ENCODE peak calls at places on chromosomes 11 and 22, in four cellular contexts. H is upper lobe of left lung, Q is HCT116, U is H1. X is an unnamed sample.

GRCh38 chr11:10385696-10386095 is 69.4 kb upstream of the AMPD3 start:
- DNase-seq in H (no peak), Q (no peak), U (peak), X (peak)

GRCh38 chr11:126815111-126815510 is 185.5 kb downstream of the KIRREL3 start:
- DNase-seq in H (no peak), Q (no peak), U (no peak), X (peak)

GRCh38 chr22:49365191-49365837 is 462.4 kb downstream of the BRD1 start:
- DNase-seq in H (no peak), Q (no peak), U (no peak), X (no peak)

GRCh38 chr11:64823568-64824119 is 13.3 kb upstream of the MEN1 start:
- DNase-seq in H (no peak), Q (no peak), U (no peak), X (no peak)

GRCh38 chr22:50171965-50172421 is 1.5 kb downstream of the PANX2 start:
- DNase-seq in H (no peak), Q (no peak), U (no peak), X (no peak)

GRCh38 chr22:25953919-25954318 is 211.9 kb downstream of the MYO18B start:
- DNase-seq in H (no peak), Q (no peak), U (no peak), X (no peak)

GRCh38 chr11:95372097-95372656 is 141.2 kb upstream of the SESN3 start:
- DNase-seq in H (no peak), Q (no peak), U (no peak), X (no peak)

GRCh38 chr11:115776916-115777315 is 272.7 kb upstream of the CADM1 start:
- DNase-seq in H (no peak), Q (no peak), U (no peak), X (no peak)

GRCh38 chr11:77470504-77470903 is 3.4 kb downstream of the PAK1 start:
- DNase-seq in H (no peak), Q (no peak), U (no peak), X (no peak)

GRCh38 chr11:92880391-92880790 is 89.1 kb upstream of the MTNR1B start:
- DNase-seq in H (no peak), Q (no peak), U (no peak), X (no peak)

GRCh38 chr22:27965547-27965946 is 46.5 kb upstream of the PITPNB start:
- DNase-seq in H (no peak), Q (no peak), U (no peak), X (no peak)

GRCh38 chr11:19565639-19566038 is 147.0 kb upstream of the NAV2 start:
- DNase-seq in H (no peak), Q (no peak), U (no peak), X (no peak)

GRCh38 chr11:86157797-86158378 is 86.7 kb upstream of the EED start:
- DNase-seq in H (no peak), Q (no peak), U (no peak), X (no peak)

GRCh38 chr11:129410561-129410960 is 34.9 kb downstream of the BARX2 start:
- DNase-seq in H (no peak), Q (no peak), U (no peak), X (no peak)
- TF ChIP-seq CTCF in H (no peak), Q (no peak), U (peak), X (no peak)

GRCh38 chr11:2656859-2657258 is 42.9 kb downstream of the KCNQ1OT1 start:
- DNase-seq in H (no peak), Q (no peak), U (no peak), X (no peak)

GRCh38 chr11:2652857-2653643 is 46.7 kb downstream of the KCNQ1OT1 start:
- DNase-seq in H (no peak), Q (no peak), U (no peak), X (no peak)

GRCh38 chr11:2655834-2656622 is 43.8 kb downstream of the KCNQ1OT1 start:
- DNase-seq in H (no peak), Q (no peak), U (no peak), X (no peak)

GRCh38 chr11:2653930-2654739 is 45.7 kb downstream of the KCNQ1OT1 start:
- DNase-seq in H (no peak), Q (no peak), U (no peak), X (no peak)

DNA sequence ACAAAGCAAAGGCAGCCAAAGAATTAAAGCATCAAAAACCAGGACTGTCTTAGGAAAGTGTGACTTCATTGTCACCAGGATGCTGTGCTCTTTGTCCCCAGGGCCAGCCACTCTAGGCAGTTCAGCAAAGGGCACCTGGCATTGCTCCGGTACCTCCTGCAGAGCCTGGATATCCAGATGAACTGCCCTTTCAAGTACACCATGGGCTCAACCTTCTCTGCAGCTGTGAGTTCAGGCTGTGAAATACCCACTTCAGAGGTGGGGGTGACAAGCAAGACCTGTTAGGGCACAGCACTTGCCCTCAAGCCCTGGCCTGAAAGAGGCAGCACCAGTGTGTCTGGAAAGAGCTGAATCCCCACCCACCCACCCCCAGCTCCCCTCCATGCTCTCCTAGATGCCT is 44.5 kb downstream of the KCNQ1OT1 start:
- DNase-seq in H (no peak), Q (no peak), U (no peak), X (no peak)
- TF ChIP-seq POLR2A in H (no peak), Q (no peak), U (no peak), X (no peak)

GRCh38 chr22:30306629-30307016 is 17.3 kb upstream of the CASTOR1 start:
- DNase-seq in H (no peak), Q (no peak), U (no peak), X (no peak)

GRCh38 chr22:30305906-30306628 is 16.8 kb upstream of the CASTOR1 start:
- DNase-seq in H (no peak), Q (no peak), U (no peak), X (no peak)

GRCh38 chr22:30302810-30303138 is 13.5 kb upstream of the CASTOR1 start:
- DNase-seq in H (no peak), Q (no peak), U (no peak), X (no peak)

GRCh38 chr22:30305519-30305905 is 16.2 kb upstream of the CASTOR1 start:
- DNase-seq in H (peak), Q (no peak), U (no peak), X (peak)

GRCh38 chr22:30304495-30305244 is 15.4 kb upstream of the CASTOR1 start:
- DNase-seq in H (peak), Q (no peak), U (no peak), X (no peak)
- H3K4me3 ChIP-seq in H (no peak), Q (no peak), U (no peak), X (no peak)

DNA sequence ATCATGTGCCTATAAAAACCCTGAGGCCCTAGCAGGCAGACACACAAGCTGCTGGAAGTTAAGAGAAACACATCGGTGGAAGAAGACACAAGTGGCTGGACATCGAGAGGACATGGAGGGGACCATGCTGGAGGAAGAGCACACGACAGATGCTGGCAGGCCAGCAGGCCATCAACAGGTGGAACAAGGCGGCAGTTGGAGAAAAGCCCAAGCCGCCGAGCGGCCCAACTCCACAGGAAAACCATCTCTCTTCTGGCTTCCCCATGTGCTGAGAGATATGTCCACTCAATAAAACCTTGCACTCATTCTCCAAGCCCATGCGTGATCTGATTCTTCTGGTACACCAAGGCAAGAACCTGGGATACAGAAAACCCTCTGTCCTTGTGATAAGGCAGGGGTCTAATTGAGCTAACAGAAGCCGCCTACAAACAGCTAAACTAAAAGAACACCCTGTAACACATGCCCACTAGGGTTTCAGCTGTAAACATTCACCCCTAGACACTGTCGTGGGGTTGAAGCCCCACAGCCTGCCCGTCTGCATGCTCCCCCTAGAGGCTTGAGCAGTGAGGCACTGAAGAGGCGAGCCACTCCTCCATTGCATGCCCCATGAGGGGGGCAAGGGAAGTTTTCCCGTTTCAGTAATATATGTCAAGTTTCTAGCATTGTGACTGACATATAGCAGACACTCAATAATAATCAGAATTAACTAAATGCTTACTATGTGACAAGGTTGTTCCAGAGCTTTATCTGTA is 39.0 kb upstream of the MMP20 start:
- DNase-seq in H (no peak), Q (peak), U (no peak), X (no peak)
- TF ChIP-seq CTCF in H (no peak), Q (peak), U (peak), X (no peak)

GRCh38 chr11:22193348-22194051 is 615 bp downstream of the ANO5 start:
- DNase-seq in H (no peak), Q (no peak), U (peak), X (peak)

GRCh38 chr11:22190827-22191463 is 1.9 kb upstream of the ANO5 start:
- DNase-seq in H (no peak), Q (no peak), U (no peak), X (no peak)

GRCh38 chr11:22194907-22195306 is 2.0 kb downstream of the ANO5 start:
- DNase-seq in H (no peak), Q (no peak), U (no peak), X (no peak)

GRCh38 chr11:22192289-22192641 is 620 bp upstream of the ANO5 start:
- DNase-seq in H (peak), Q (no peak), U (no peak), X (no peak)

DNA sequence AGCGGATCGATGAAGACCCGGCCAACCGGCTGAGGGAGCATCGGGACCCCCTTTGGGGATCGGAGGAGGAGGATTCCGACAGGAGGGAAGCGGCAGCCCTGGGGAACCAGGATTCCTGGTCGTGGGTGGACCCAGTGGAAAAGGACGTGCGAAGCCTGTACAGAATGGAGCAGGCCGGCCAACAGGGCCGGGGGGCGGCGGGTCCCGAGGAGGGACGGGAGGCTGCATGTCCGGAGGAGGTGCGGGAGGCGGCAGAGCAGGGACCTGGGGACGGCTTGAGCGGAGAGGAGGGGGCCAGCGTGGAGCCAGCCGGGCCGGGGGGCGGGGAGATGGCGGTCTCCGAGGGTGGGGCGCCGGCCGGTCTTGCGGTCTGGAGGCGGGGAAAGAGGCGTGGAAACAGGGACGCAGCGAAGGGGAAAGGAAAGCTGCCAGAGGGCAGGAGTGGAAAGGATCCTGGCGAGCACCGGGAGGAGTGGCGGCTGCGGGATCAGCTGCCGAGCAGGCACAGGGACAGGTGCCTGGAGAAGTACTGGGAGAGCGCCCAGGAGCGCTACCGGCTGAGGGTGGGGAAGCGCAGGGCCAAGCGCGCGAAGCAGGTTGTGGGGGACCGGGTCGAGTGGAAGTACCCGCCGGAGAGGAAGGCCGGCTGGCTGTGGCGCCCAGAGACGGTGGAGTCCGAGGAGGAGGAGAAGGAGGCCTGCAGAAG is at the start of gene ANO5:
- DNase-seq in H (peak), Q (no peak), U (peak), X (peak)
- TF ChIP-seq POLR2A in H (no peak), Q (no peak), U (no peak), X (no peak)

DNA sequence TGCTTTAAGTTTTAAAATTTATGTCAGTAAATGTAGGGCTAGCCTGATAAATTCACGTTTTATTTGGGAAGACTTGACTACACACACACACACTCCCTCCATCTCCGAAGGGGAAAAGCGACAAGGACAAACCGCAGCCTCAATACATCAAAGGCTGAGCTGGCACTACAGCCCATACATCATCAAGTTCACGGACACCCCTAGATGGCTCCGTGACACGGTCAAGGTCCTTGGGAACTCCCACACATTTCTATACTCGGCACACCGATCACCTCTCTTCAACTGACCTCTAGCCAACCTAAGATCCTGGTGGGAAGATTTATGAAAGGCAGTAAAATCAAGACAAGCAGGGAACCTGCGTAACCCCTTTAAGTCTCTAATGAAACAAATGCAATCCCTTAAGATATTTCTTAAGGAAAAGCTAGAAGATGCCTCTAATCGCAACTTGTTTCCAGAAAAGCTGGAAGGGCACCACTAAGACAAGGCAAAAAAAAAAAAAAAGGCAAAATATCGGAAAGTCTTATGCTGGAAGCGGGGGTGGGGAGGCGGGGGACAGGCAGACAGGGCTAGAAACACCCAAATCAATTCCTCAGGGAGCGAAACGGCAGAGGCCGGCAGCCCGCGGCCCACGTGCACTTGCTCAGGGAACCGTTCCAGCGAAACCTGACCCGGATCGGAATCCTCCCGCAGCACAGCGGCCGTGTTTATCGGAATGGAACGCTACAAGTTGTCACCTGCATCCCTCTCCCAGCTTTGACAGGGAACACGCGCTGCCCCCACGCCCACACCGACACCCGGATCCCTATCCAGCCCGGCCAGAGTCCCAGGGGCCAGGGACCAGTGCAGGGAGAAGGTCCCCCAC is 1.5 kb downstream of the ARHGAP20 start:
- DNase-seq in H (peak), Q (no peak), U (peak), X (peak)
- H3K4me3 ChIP-seq in H (peak), Q (no peak), U (peak), X (peak)

DNA sequence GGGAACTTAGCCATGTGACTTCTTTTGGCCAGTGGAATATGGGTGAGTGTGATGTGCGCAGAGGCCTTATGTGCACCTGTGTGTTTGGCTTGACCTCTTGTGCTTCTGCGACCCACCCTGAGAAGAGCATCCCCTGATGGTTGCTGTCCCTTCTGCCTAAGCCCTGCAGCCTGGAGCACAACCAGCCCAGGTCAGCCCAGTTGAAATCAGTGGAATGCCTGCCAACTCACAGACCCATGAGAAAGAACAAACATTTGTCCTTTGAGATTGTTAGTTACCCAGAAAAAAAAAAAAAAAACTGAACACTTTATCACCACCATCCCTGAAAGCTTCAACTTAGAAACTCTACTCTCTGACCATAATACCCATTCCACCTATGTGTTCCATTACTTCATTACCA is 38.5 kb downstream of the PAMR1 start:
- DNase-seq in H (no peak), Q (no peak), U (no peak), X (no peak)
- TF ChIP-seq CTCF in H (no peak), Q (no peak), U (no peak), X (no peak)

GRCh38 chr22:37053310-37054077 is 2.0 kb downstream of the KCTD17 start:
- DNase-seq in H (no peak), Q (no peak), U (no peak), X (no peak)

GRCh38 chr22:37054078-37054440 is 2.5 kb downstream of the KCTD17 start:
- DNase-seq in H (no peak), Q (no peak), U (no peak), X (no peak)

GRCh38 chr22:37052386-37053309 is 1.1 kb downstream of the KCTD17 start:
- DNase-seq in H (no peak), Q (no peak), U (no peak), X (no peak)

GRCh38 chr22:37050913-37051628 is 471 bp upstream of the KCTD17 start:
- DNase-seq in H (no peak), Q (no peak), U (no peak), X (no peak)

DNA sequence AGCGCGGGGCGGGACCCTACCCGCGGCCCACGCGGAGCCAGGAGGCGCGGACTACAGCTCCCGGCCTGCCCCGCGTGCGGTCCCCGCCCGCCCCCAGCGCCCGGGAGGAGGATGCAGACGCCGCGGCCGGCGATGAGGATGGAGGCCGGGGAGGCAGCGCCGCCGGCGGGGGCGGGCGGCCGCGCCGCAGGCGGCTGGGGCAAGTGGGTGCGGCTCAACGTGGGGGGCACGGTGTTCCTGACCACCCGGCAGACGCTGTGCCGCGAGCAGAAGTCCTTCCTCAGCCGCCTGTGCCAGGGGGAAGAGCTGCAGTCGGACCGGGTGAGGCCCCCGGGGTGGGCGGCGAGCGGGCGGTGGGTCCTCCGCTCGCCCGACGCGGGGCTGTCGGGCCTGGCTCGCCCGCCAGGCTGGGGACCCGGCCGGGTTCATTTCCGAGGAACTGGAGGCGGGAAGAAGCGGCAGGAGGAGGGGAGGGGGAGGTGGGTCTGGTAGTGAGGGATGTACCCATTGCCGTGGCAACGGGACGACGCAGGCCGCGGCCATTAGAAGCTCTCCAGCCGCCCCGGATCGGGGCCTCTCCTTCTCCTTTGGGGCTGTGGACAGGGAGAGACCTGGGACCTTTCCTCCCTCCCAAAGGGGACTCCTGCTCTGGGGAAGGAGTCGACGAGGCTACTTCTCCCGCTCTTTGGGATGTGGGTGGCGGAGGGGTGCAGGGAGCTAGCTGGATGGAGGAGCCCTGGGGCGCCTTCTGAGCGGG is at the start of gene KCTD17:
- DNase-seq in H (peak), Q (peak), U (peak), X (peak)
- TF ChIP-seq POLR2A in H (no peak), Q (no peak), U (no peak), X (no peak)

X was measured in lower leg skin.